ENCODE peak calls at places on chromosome 1, in nine cellular contexts. A is CD4-positive, alpha-beta T cell; U is T-cell; M is left lobe of liver; I is SK-N-SH treated with all-trans-retinoic acid at 6 μM for 48 hours; D is lower lobe of right lung; T is right cardiac atrium; N is psoas muscle; L is T-helper 17 cell. S is an unnamed sample.

GRCh38 chr1:12338017-12338416 is 108.2 kb downstream of the VPS13D start:
- ATAC-seq in I (no peak), M (no peak), N (peak), U (no peak), L (no peak), D (no peak), A (no peak), T (peak), S (peak)

GRCh38 chr1:6996371-6996770 is 211.1 kb downstream of the CAMTA1 start:
- ATAC-seq in U (no peak), T (no peak), I (no peak), M (no peak), N (no peak), A (peak), D (no peak), L (no peak), S (no peak)

GRCh38 chr1:73626326-73626725 is 571.6 kb downstream of the LRRIQ3 start:
- ATAC-seq in U (no peak), I (no peak), N (no peak), D (no peak), T (no peak), L (no peak), M (no peak), A (no peak), S (no peak)

GRCh38 chr1:99461499-99461898 is 184.4 kb upstream of the PALMD start:
- ATAC-seq in A (no peak), M (no peak), N (no peak), U (no peak), T (no peak), D (no peak), I (no peak), L (no peak), S (no peak)

GRCh38 chr1:218867941-218868656 is 305.6 kb upstream of the LYPLAL1 start:
- ATAC-seq in L (no peak), D (no peak), U (no peak), M (no peak), A (no peak), I (no peak), N (no peak), T (no peak), S (no peak)

GRCh38 chr1:235910357-235911299 is 43.9 kb upstream of the LYST start:
- ATAC-seq in I (peak), M (peak), T (peak), D (peak), L (no peak), U (peak), A (no peak), N (peak), S (peak)

GRCh38 chr1:56456426-56457101 is 122.8 kb downstream of the PLPP3 start:
- ATAC-seq in I (peak), M (no peak), T (peak), U (no peak), L (no peak), A (no peak), N (peak), D (no peak), S (peak)

GRCh38 chr1:208201241-208201640 is 42.9 kb downstream of the PLXNA2 start:
- ATAC-seq in N (peak), D (peak), I (peak), T (peak), U (no peak), L (no peak), A (no peak), M (peak), S (peak)

GRCh38 chr1:85330711-85331290 is 54.4 kb upstream of the BCL10 start:
- ATAC-seq in U (no peak), I (peak), A (no peak), M (no peak), L (no peak), D (peak), N (peak), T (peak), S (peak)

GRCh38 chr1:27473755-27474154 is 16.2 kb downstream of the WASF2 start:
- ATAC-seq in I (no peak), U (peak), A (peak), T (no peak), M (no peak), L (peak), N (no peak), D (no peak), S (no peak)

GRCh38 chr1:21650400-21650799 is 18.8 kb downstream of the RAP1GAP start:
- ATAC-seq in T (no peak), D (no peak), I (no peak), A (no peak), U (no peak), L (no peak), M (no peak), N (no peak), S (no peak)

GRCh38 chr1:197801111-197801482 is 25.8 kb upstream of the DENND1B start:
- ATAC-seq in T (no peak), L (no peak), M (no peak), A (no peak), N (no peak), D (no peak), I (no peak), U (no peak), S (no peak)

GRCh38 chr1:111151838-111152237 is 11.8 kb downstream of the CEPT1 start:
- ATAC-seq in I (no peak), N (no peak), M (no peak), U (no peak), T (no peak), D (no peak), L (no peak), A (no peak), S (no peak)

GRCh38 chr1:16396591-16396990 is 29.5 kb downstream of the SZRD1 start:
- ATAC-seq in M (peak), T (no peak), D (no peak), N (peak), L (no peak), A (no peak), I (peak), U (no peak), S (no peak)

GRCh38 chr1:28248273-28249012 is 10.9 kb upstream of the SESN2 start:
- ATAC-seq in N (peak), T (peak), L (peak), U (peak), D (peak), I (peak), M (peak), A (peak), S (no peak)

GRCh38 chr1:17199267-17200044 is 5.5 kb upstream of the PADI1 start:
- ATAC-seq in N (no peak), L (no peak), I (no peak), T (no peak), A (no peak), D (peak), M (no peak), U (no peak), S (no peak)

GRCh38 chr1:111227875-111228747 is 598 bp downstream of the CHI3L2 start:
- ATAC-seq in N (peak), D (peak), I (peak), A (no peak), L (no peak), U (no peak), T (peak), M (no peak), S (peak)

GRCh38 chr1:233909195-233909594 is 4.7 kb downstream of the SLC35F3 start:
- ATAC-seq in T (no peak), N (no peak), L (no peak), U (no peak), A (no peak), M (no peak), I (no peak), D (no peak), S (no peak)

GRCh38 chr1:110186558-110186957 is 23.6 kb upstream of the KCNC4 start:
- ATAC-seq in L (no peak), I (no peak), M (no peak), A (no peak), T (no peak), D (no peak), N (no peak), U (no peak), S (no peak)

GRCh38 chr1:158105342-158105741 is 75.4 kb upstream of the CD1D start:
- ATAC-seq in A (no peak), D (no peak), T (no peak), M (no peak), N (no peak), I (no peak), L (no peak), U (no peak), S (no peak)

GRCh38 chr1:50047916-50048694 is 24.4 kb upstream of the AGBL4 start:
- ATAC-seq in I (peak), T (peak), U (no peak), A (no peak), D (peak), N (no peak), L (no peak), M (peak), S (peak)

GRCh38 chr1:240732390-240732789 is 120.4 kb upstream of the GREM2 start:
- ATAC-seq in D (peak), L (peak), I (peak), A (no peak), U (no peak), M (peak), T (peak), N (no peak), S (no peak)

GRCh38 chr1:96060621-96061020 is 661.0 kb upstream of the PTBP2 start:
- ATAC-seq in T (no peak), I (no peak), D (no peak), U (no peak), N (no peak), M (no peak), A (no peak), L (no peak), S (no peak)

GRCh38 chr1:38000233-38000528 is 5.1 kb downstream of the FHL3 start:
- ATAC-seq in M (no peak), L (no peak), I (no peak), A (no peak), D (no peak), U (no peak), N (no peak), T (no peak), S (no peak)

GRCh38 chr1:170881268-170882265 is 53.8 kb upstream of the MROH9 start:
- ATAC-seq in T (peak), A (no peak), D (peak), M (no peak), U (no peak), I (peak), L (no peak), N (peak), S (no peak)

GRCh38 chr1:151905070-151905442 is 4.3 kb downstream of the THEM4 start:
- ATAC-seq in N (no peak), A (peak), M (no peak), T (no peak), U (peak), L (peak), D (peak), I (no peak), S (no peak)

GRCh38 chr1:65104854-65105540 is 43.0 kb upstream of the AK4 start:
- ATAC-seq in T (no peak), A (no peak), L (no peak), D (no peak), I (no peak), N (no peak), U (no peak), M (peak), S (no peak)